ENCODE peak calls at places on chromosomes 3 and 15, in eight cellular contexts. B, H, N, O, W, C, F and G are unnamed samples.

GRCh38 chr3:127193341-127193740 is 410 bp downstream of the PRR23E start:
- DNase-seq in B (no peak), H (no peak), N (no peak), O (no peak), W (no peak), C (no peak), F (no peak), G (no peak)

GRCh38 chr3:186985713-186986364 is 55.5 kb downstream of the ST6GAL1 start:
- DNase-seq in B (no peak), H (no peak), N (no peak), O (no peak), W (no peak), C (no peak), F (peak; percentile 66), G (no peak)

GRCh38 chr3:9071982-9072666 is 108.9 kb upstream of the RAD18 start:
- DNase-seq in B (no peak), H (no peak), N (no peak), O (no peak), W (no peak), C (no peak), F (peak; percentile 21), G (no peak)

GRCh38 chr3:185527364-185527763 is 25.0 kb downstream of the LIPH start:
- DNase-seq in B (no peak), H (no peak), N (no peak), O (no peak), W (no peak), C (no peak), F (peak; percentile 57), G (no peak)

GRCh38 chr3:24773798-24774197 is 279.1 kb upstream of the THRB start:
- DNase-seq in B (peak; percentile 55), H (peak; percentile 41), N (peak; percentile 68), O (peak; percentile 72), W (peak; percentile 46), C (peak; percentile 52), F (peak; percentile 65), G (peak; percentile 89)

GRCh38 chr3:67030785-67031740 is 33.0 kb downstream of the KBTBD8 start:
- DNase-seq in B (no peak), H (no peak), N (no peak), O (no peak), W (no peak), C (no peak), F (no peak), G (no peak)

GRCh38 chr3:64917914-64918313 is 230.1 kb upstream of the ADAMTS9 start:
- DNase-seq in B (no peak), H (no peak), N (no peak), O (no peak), W (no peak), C (no peak), F (no peak), G (no peak)

GRCh38 chr15:41584636-41585139 is 25.7 kb downstream of the TYRO3 start:
- DNase-seq in B (no peak), H (no peak), N (peak; percentile 25), O (no peak), W (no peak), C (no peak), F (no peak), G (no peak)

GRCh38 chr15:66650433-66650832 is 51.6 kb upstream of the SMAD6 start:
- DNase-seq in B (no peak), H (no peak), N (peak; percentile 33), O (no peak), W (no peak), C (no peak), F (no peak), G (no peak)

GRCh38 chr15:89628301-89628700 is 27.0 kb downstream of the KIF7 start:
- DNase-seq in B (no peak), H (no peak), N (no peak), O (no peak), W (no peak), C (no peak), F (no peak), G (no peak)

GRCh38 chr15:39013262-39013661 is 448.6 kb upstream of the RASGRP1 start:
- DNase-seq in B (no peak), H (no peak), N (no peak), O (no peak), W (no peak), C (no peak), F (no peak), G (no peak)

GRCh38 chr3:15291589-15292541 is 40.5 kb downstream of the SH3BP5 start:
- DNase-seq in B (peak; percentile 67), H (no peak), N (no peak), O (no peak), W (peak; percentile 91), C (no peak), F (no peak), G (no peak)

GRCh38 chr3:186247821-186248814 is 113.9 kb downstream of the DGKG start:
- DNase-seq in B (peak; percentile 40), H (peak; percentile 17), N (no peak), O (no peak), W (no peak), C (no peak), F (no peak), G (no peak)

GRCh38 chr3:141795719-141796435 is 32.7 kb downstream of the GRK7 start:
- DNase-seq in B (peak; percentile 7), H (no peak), N (peak; percentile 72), O (no peak), W (peak; percentile 65), C (no peak), F (no peak), G (peak; percentile 7)

GRCh38 chr15:72902929-72903260 is 119.3 kb upstream of the ADPGK start:
- DNase-seq in B (no peak), H (no peak), N (no peak), O (no peak), W (no peak), C (no peak), F (no peak), G (no peak)

GRCh38 chr15:29275855-29276254 is 6.2 kb upstream of the NSMCE3 start:
- DNase-seq in B (no peak), H (no peak), N (no peak), O (no peak), W (no peak), C (no peak), F (no peak), G (no peak)

GRCh38 chr15:40493089-40493840 is 22.5 kb downstream of the CHST14 start:
- DNase-seq in B (peak; percentile 59), H (no peak), N (peak; percentile 20), O (no peak), W (peak; percentile 66), C (peak; percentile 70), F (peak; percentile 45), G (no peak)

GRCh38 chr15:67043939-67044771 is 21.2 kb upstream of the SMAD3 start:
- DNase-seq in B (peak; percentile 95), H (peak; percentile 88), N (peak; percentile 87), O (no peak), W (no peak), C (peak; percentile 81), F (peak; percentile 69), G (peak; percentile 90)

GRCh38 chr3:45214061-45214680 is 11.9 kb downstream of the TMEM158 start:
- DNase-seq in B (no peak), H (no peak), N (no peak), O (no peak), W (peak; percentile 13), C (peak; percentile 59), F (no peak), G (no peak)
- H3K9ac ChIP-seq in B (no peak overlapping the region), H (no peak overlapping the region), N (no peak overlapping the region), O (no peak overlapping the region), W (no peak overlapping the region), C (no peak overlapping the region), F (no peak overlapping the region), G (no peak overlapping the region)

GRCh38 chr3:11437506-11437905 is 165.3 kb downstream of the ATG7 start:
- DNase-seq in B (no peak), H (no peak), N (no peak), O (no peak), W (no peak), C (no peak), F (no peak), G (no peak)

GRCh38 chr3:11435420-11435819 is 163.2 kb downstream of the ATG7 start:
- DNase-seq in B (no peak), H (no peak), N (peak; percentile 41), O (no peak), W (no peak), C (no peak), F (no peak), G (no peak)

GRCh38 chr3:11436775-11437174 is 164.6 kb downstream of the ATG7 start:
- DNase-seq in B (no peak), H (no peak), N (no peak), O (no peak), W (no peak), C (no peak), F (no peak), G (no peak)

GRCh38 chr3:11434017-11434526 is 161.9 kb downstream of the ATG7 start:
- DNase-seq in B (peak; percentile 28), H (peak; percentile 73), N (peak; percentile 88), O (no peak), W (no peak), C (no peak), F (no peak), G (peak; percentile 90)

DNA sequence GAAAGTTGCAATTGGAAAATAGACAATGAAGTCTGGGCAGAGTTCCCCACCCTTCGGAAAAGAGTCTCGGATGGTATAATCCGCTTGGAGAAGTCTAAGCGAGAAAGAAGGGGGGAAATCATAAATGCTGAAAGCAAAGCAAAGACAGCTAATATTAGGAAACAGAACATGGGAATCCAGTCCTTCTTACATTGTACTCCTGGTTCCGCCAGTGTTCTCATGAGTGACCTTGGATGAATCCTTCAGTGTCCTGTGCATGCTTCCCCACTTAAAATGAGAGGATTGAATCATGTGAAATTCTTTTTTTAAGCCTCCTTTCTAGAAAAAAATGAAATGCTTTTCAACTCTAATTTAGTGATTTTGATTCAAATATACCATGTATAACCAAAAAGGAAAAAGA is 162.5 kb downstream of the ATG7 start:
- DNase-seq in B (no peak), H (no peak), N (peak; percentile 4), O (no peak), W (no peak), C (no peak), F (no peak), G (peak; percentile 30)
- H3K9ac ChIP-seq in B (no peak overlapping the region), H (no peak overlapping the region), N (peak overlapping the region; percentile 65), O (no peak overlapping the region), W (no peak overlapping the region), C (no peak overlapping the region), F (no peak overlapping the region), G (peak overlapping the region; percentile 81)

GRCh38 chr3:197372076-197372661 is 73.8 kb upstream of the DLG1 start:
- DNase-seq in B (peak; percentile 97), H (peak; percentile 87), N (peak; percentile 93), O (no peak), W (no peak), C (peak; percentile 93), F (peak; percentile 98), G (peak; percentile 93)
- H3K9ac ChIP-seq in B (no peak overlapping the region), H (no peak overlapping the region), N (peak overlapping the region; percentile 6), O (no peak overlapping the region), W (no peak overlapping the region), C (peak overlapping the region; percentile 33), F (peak overlapping the region; percentile 14), G (no peak overlapping the region)

GRCh38 chr3:98779936-98780335 is 16.8 kb downstream of the ST3GAL6 start:
- DNase-seq in B (peak; percentile 89), H (peak; percentile 62), N (peak; percentile 47), O (no peak), W (no peak), C (peak; percentile 41), F (no peak), G (no peak)
- H3K9ac ChIP-seq in B (no peak overlapping the region), H (no peak overlapping the region), N (no peak overlapping the region), O (no peak overlapping the region), W (no peak overlapping the region), C (no peak overlapping the region), F (no peak overlapping the region), G (no peak overlapping the region)